ENCODE peak calls at places on chromosomes 1 and 21, in five cellular contexts. L is IMR-90, H is H9, Z is H1, S is mesenchymal stem cell. O is an unnamed sample.

GRCh38 chr1:116111196-116112021 is at the start of gene MAB21L3:
- DNase-seq in L (no peak), H (no peak), Z (no peak), S (no peak), O (no peak)

GRCh38 chr1:219757890-219758289 is 145.0 kb upstream of the ZC3H11B start:
- DNase-seq in L (no peak), H (no peak), Z (no peak), S (no peak), O (no peak)

GRCh38 chr1:89633745-89634625 is 1.1 kb downstream of the LRRC8C start:
- DNase-seq in L (peak), H (peak), Z (no peak), S (peak), O (peak)

GRCh38 chr1:70567167-70567566 is 156.1 kb downstream of the CTH start:
- DNase-seq in L (no peak), H (no peak), Z (no peak), S (no peak), O (no peak)

GRCh38 chr1:87678221-87678715 is 349.6 kb downstream of the LMO4 start:
- DNase-seq in L (no peak), H (no peak), Z (no peak), S (no peak), O (no peak)

GRCh38 chr21:35050348-35051286 is 1.5 kb upstream of the RUNX1 start:
- DNase-seq in L (peak), H (no peak), Z (no peak), S (peak), O (no peak)

GRCh38 chr1:10736623-10737267 is 59.7 kb downstream of the CASZ1 start:
- DNase-seq in L (no peak), H (no peak), Z (no peak), S (no peak), O (no peak)

GRCh38 chr1:216306830-216307229 is 116.4 kb downstream of the USH2A start:
- DNase-seq in L (no peak), H (no peak), Z (no peak), S (no peak), O (no peak)

GRCh38 chr1:43423672-43424550 is 29.8 kb downstream of the HYI start:
- DNase-seq in L (no peak), H (no peak), Z (no peak), S (no peak), O (no peak)

GRCh38 chr1:225318706-225319575 is 108.9 kb downstream of the LBR start:
- DNase-seq in L (peak), H (peak), Z (no peak), S (peak), O (peak)

GRCh38 chr1:8408151-8408839 is 90.4 kb downstream of the SLC45A1 start:
- DNase-seq in L (peak), H (no peak), Z (no peak), S (peak), O (no peak)

GRCh38 chr1:226975259-226975908 is 35.3 kb downstream of the COQ8A start:
- DNase-seq in L (no peak), H (peak), Z (no peak), S (no peak), O (peak)

GRCh38 chr1:57307382-57307781 is 116.5 kb downstream of the DAB1 start:
- DNase-seq in L (no peak), H (peak), Z (peak), S (no peak), O (no peak)

GRCh38 chr1:65459397-65459768 is 38.9 kb downstream of the LEPR start:
- DNase-seq in L (peak), H (no peak), Z (no peak), S (peak), O (no peak)

GRCh38 chr1:88985033-88985432 is 7.4 kb downstream of the KYAT3 start:
- DNase-seq in L (peak), H (no peak), Z (no peak), S (peak), O (no peak)

GRCh38 chr1:205750683-205751651 is 985 bp upstream of the NUCKS1 start:
- DNase-seq in L (no peak), H (peak), Z (no peak), S (peak), O (no peak)
- H3K14ac ChIP-seq in L (peak), H (peak), Z (no peak), S (no peak), O (no peak)

DNA sequence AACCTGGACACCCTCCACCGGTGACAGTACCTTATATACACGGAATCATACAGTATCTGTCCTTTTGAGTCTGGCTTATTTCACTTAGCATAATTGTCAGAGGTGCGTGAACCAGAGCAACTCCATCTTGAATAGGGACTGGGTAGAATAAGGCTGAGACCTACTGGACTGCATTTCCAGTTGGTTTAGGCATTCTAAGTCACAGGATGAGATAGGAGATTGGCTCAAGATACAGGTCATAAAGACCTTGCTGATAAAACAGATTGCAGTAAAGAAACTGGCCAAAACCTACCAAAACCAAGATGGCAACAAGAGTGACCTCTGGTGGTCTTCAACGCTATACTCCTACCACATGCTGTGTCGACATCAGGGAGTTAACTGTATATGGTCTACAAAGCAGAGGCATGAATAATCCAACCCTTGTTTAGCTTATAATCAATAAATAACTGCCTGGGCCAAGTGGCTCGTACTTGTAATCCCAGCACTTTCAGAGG is 1.4 kb upstream of the FDPS start:
- DNase-seq in L (peak), H (peak), Z (no peak), S (peak), O (no peak)
- H2BK15ac ChIP-seq in L (no peak), H (no peak), Z (peak), S (peak), O (no peak)

GRCh38 chr1:94236630-94237290 is 624 bp downstream of the ARHGAP29 start:
- DNase-seq in L (peak), H (peak), Z (no peak), S (peak), O (no peak)
- H3K14ac ChIP-seq in L (peak), H (no peak), Z (no peak), S (no peak), O (peak)

GRCh38 chr1:185644531-185644930 is 89.7 kb upstream of the HMCN1 start:
- DNase-seq in L (no peak), H (no peak), Z (no peak), S (no peak), O (no peak)
- H2BK15ac ChIP-seq in L (no peak), H (no peak), Z (no peak), S (no peak), O (no peak)

GRCh38 chr1:26696645-26697440 is 1.0 kb downstream of the ARID1A start:
- DNase-seq in L (no peak), H (no peak), Z (no peak), S (peak), O (no peak)

GRCh38 chr1:26700711-26701110 is 4.9 kb downstream of the ARID1A start:
- DNase-seq in L (peak), H (no peak), Z (no peak), S (no peak), O (no peak)

GRCh38 chr1:26696191-26696644 is 403 bp downstream of the ARID1A start:
- DNase-seq in L (no peak), H (no peak), Z (no peak), S (no peak), O (no peak)

GRCh38 chr1:26697441-26697977 is 1.7 kb downstream of the ARID1A start:
- DNase-seq in L (no peak), H (no peak), Z (no peak), S (no peak), O (no peak)

GRCh38 chr1:26697978-26698849 is 2.4 kb downstream of the ARID1A start:
- DNase-seq in L (peak), H (no peak), Z (no peak), S (peak), O (no peak)
- H3K14ac ChIP-seq in L (peak), H (peak), Z (no peak), S (no peak), O (no peak)

DNA sequence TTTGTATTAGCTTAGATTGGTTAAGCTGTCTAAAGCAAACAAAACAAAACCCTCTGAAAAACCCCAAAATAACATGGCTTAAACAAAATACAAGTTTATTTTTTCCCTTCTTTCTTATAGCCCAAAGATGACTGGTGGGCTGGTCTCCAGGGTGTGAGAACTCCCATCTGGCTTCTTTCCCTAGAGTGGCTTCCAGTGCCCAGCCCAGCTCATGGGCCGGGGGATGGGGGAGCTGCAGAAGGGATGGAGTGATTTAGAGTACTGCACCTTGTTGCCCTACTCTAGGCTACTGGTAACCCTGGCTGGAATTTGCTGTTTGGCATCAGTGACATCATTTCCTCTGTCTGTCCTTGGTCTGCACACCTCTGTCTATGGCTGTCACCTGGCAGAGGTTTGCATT is 223.0 kb downstream of the PBX1 start:
- DNase-seq in L (no peak), H (no peak), Z (no peak), S (no peak), O (no peak)
- H2BK15ac ChIP-seq in L (peak), H (no peak), Z (no peak), S (no peak), O (no peak)

O was measured in neuronal stem cell.